ENCODE peak calls at places on chromosome 20, in ten cellular contexts. F, V, U, S, Z, G, T, A, E and I are unnamed samples.

GRCh38 chr20:24662756-24663399 is 193.4 kb downstream of the SYNDIG1 start:
- DNase-seq in E (no peak), U (peak; percentile 50), F (peak; percentile 10), G (no peak), T (peak; percentile 16), A (no peak), S (no peak), Z (no peak), V (no peak), I (no peak)

GRCh38 chr20:58651548-58651822 is 402 bp downstream of the STX16 start:
- DNase-seq in A (no peak), F (no peak), G (peak; percentile 77), V (no peak), U (no peak), Z (peak; percentile 34), T (no peak), S (peak; percentile 36), E (no peak), I (no peak)

GRCh38 chr20:51305316-51306052 is 237.0 kb downstream of the NFATC2 start:
- DNase-seq in S (no peak), Z (no peak), T (no peak), U (no peak), A (no peak), V (no peak), G (no peak), F (no peak), E (no peak), I (no peak)

GRCh38 chr20:63628246-63628975 is 1.5 kb upstream of the GMEB2 start:
- DNase-seq in F (peak; percentile 38), V (peak; percentile 78), S (peak; percentile 88), U (peak; percentile 80), Z (peak; percentile 83), G (no peak), T (peak; percentile 60), E (peak; percentile 65), A (peak; percentile 89), I (peak; percentile 63)

GRCh38 chr20:23918101-23918862 is 38.7 kb upstream of the CST5 start:
- DNase-seq in V (no peak), Z (no peak), F (no peak), U (no peak), S (no peak), A (peak; percentile 77), T (no peak), E (no peak), G (no peak), I (no peak)

GRCh38 chr20:44384423-44385027 is 29.0 kb downstream of the HNF4A start:
- DNase-seq in A (peak; percentile 75), Z (peak; percentile 73), S (peak; percentile 78), F (no peak), U (peak; percentile 71), V (peak; percentile 61), E (peak; percentile 26), T (peak; percentile 39), G (peak; percentile 90), I (peak; percentile 79)

GRCh38 chr20:611047-611842 is 1.1 kb upstream of the TCF15 start:
- DNase-seq in T (no peak), Z (no peak), F (no peak), S (no peak), G (no peak), V (no peak), E (no peak), U (no peak), A (no peak), I (no peak)

GRCh38 chr20:40880063-40880715 is 148.4 kb upstream of the TOP1 start:
- DNase-seq in S (no peak), V (peak; percentile 23), U (no peak), A (no peak), G (no peak), E (peak; percentile 20), Z (no peak), T (no peak), F (no peak), I (peak; percentile 48)

GRCh38 chr20:20814685-20815084 is 102.2 kb upstream of the RALGAPA2 start:
- DNase-seq in S (peak; percentile 68), A (no peak), Z (no peak), F (no peak), V (no peak), T (no peak), U (no peak), G (peak; percentile 31), E (no peak), I (no peak)

GRCh38 chr20:22686097-22686496 is 101.7 kb upstream of the FOXA2 start:
- DNase-seq in E (no peak), G (peak; percentile 73), Z (peak; percentile 70), V (peak; percentile 50), A (peak; percentile 74), U (peak; percentile 82), T (peak; percentile 35), F (peak; percentile 15), S (peak; percentile 32), I (peak; percentile 42)

GRCh38 chr20:63017076-63017825 is 10.5 kb upstream of the BHLHE23 start:
- DNase-seq in F (no peak), Z (no peak), G (no peak), S (no peak), V (no peak), A (no peak), E (no peak), T (no peak), U (no peak), I (no peak)

GRCh38 chr20:916125-916799 is at the start of gene ANGPT4:
- DNase-seq in U (peak; percentile 27), Z (no peak), A (no peak), F (no peak), S (no peak), G (no peak), V (no peak), T (no peak), E (no peak), I (no peak)

GRCh38 chr20:45096781-45097180 is 4.1 kb downstream of the KCNS1 start:
- DNase-seq in Z (no peak), S (no peak), U (no peak), T (no peak), V (no peak), A (no peak), G (no peak), E (no peak), F (no peak), I (no peak)

GRCh38 chr20:44112889-44113641 is 73.9 kb downstream of the JPH2 start:
- DNase-seq in A (no peak), G (no peak), V (no peak), S (no peak), E (no peak), U (no peak), F (no peak), T (no peak), Z (no peak), I (no peak)

GRCh38 chr20:13799040-13799439 is 14.2 kb downstream of the NDUFAF5 start:
- DNase-seq in U (no peak), V (no peak), E (no peak), F (no peak), T (no peak), Z (no peak), A (no peak), G (no peak), S (no peak), I (no peak)

GRCh38 chr20:63135411-63135810 is 80.5 kb downstream of the YTHDF1 start:
- DNase-seq in G (no peak), F (no peak), S (no peak), Z (no peak), U (no peak), T (no peak), E (no peak), A (no peak), V (no peak), I (no peak)

GRCh38 chr20:54557836-54558590 is 82.6 kb downstream of the DOK5 start:
- DNase-seq in U (peak; percentile 24), G (no peak), T (peak; percentile 73), S (no peak), F (peak; percentile 64), Z (peak; percentile 47), V (no peak), E (no peak), A (no peak), I (no peak)

GRCh38 chr20:25860531-25861150 is 164.0 kb upstream of the ZNF337 start:
- DNase-seq in Z (no peak), T (no peak), G (no peak), F (no peak), E (no peak), V (no peak), S (no peak), A (no peak), U (no peak), I (no peak)
- TF ChIP-seq EZH2 in Z (no peak), T (no peak), G (no peak), F (peak; percentile 16), E (no peak), V (no peak), S (peak; percentile 17), A (no peak), U (no peak), I (no peak)

DNA sequence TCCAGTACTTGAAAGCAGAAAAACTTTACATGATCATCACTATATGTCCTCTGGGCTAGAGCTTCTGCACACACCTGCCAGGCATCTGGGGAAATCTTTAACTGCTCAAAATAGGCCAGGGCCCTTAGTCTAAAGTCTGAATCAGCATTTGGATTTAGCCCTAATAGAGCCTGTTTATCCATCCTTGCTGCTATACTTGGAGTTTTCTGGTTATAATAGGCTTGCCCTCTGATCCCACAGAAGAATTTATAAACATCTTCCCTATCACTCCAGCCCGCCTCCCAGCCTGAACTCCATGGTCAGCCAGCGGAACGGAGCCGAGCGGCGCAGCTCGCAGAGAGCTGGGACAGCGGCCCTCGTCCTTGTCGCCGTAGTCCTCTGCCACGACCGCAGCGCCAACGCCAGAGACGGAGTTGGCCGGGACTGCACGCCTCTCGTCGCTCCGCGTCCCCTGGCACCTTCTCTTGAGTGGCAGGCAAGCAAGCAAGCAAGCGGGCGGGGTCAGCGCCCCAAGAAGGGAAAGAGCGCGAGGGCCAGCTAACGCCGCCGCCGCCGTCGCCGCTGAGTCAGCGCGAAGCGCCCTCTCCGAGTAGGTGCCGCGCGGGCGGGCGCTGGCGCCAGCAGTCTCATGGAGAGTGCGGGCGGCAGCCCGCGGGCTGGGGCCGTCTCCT is 25.4 kb upstream of the ASIP start:
- DNase-seq in S (peak; percentile 79), U (peak; percentile 96), G (peak; percentile 92), F (peak; percentile 53), Z (peak; percentile 67), E (no peak), V (peak; percentile 61), T (peak; percentile 76), A (peak; percentile 45), I (peak; percentile 94)
- TF ChIP-seq EZH2 in S (peak; percentile 35), U (no peak), G (no peak), F (no peak), Z (no peak), E (no peak), V (no peak), T (no peak), A (no peak), I (no peak)

GRCh38 chr20:2508631-2509467 is at the start of gene ZNF343:
- DNase-seq in A (peak; percentile 89), U (peak; percentile 94), T (peak; percentile 79), G (peak; percentile 88), E (peak; percentile 58), S (peak; percentile 95), Z (peak; percentile 90), V (peak; percentile 78), F (peak; percentile 72), I (peak; percentile 88)
- TF ChIP-seq EZH2 in A (no peak), U (no peak), T (no peak), G (no peak), E (no peak), S (no peak), Z (no peak), V (no peak), F (no peak), I (no peak)

DNA sequence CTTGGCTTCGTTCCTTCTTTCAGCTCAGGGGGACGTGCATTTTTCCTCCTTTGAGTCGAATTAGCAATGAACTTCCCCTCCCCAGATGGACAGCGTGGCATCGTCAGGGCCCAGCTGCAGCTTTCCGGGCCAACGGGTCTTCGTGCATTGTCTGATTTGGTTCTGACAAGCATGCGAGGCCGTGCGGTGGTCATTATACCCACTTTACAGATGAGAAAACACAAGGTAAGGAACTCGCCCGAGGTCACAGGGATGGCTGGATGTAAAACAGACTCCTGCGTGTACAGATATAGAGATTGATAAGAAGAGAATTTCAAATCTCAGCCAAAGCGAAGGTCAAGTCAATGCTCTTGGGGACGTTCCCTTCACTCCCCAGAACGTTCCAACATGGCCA is 187.6 kb upstream of the SULF2 start:
- DNase-seq in E (no peak), A (no peak), U (no peak), T (no peak), F (no peak), V (no peak), Z (no peak), S (no peak), G (no peak), I (no peak)
- TF ChIP-seq EZH2 in E (no peak), A (no peak), U (no peak), T (no peak), F (no peak), V (no peak), Z (no peak), S (no peak), G (no peak), I (no peak)